ENCODE peak calls at places on chromosomes 4 and X, in four cellular contexts. D is foreskin fibroblast; H is T-helper 2 cell; L is stimulated activated CD4-positive, alpha-beta T cell treated with anti-CD3 and anti-CD28 coated beads, Interleukin-4, amount 100 ng/mL, for 4 hours. K is an unnamed sample.

GRCh38 chr4:65592089-65592488 is 78.2 kb downstream of the EPHA5 start:
- DNase-seq in D (no peak), H (no peak), L (no peak), K (no peak)

GRCh38 chrX:39648548-39649254 is 449.1 kb downstream of the BCOR start:
- DNase-seq in D (no peak), L (no peak), H (no peak), K (no peak)

GRCh38 chr4:99190336-99190735 is 28.7 kb downstream of the ADH6 start:
- DNase-seq in H (no peak), D (no peak), L (no peak), K (no peak)

GRCh38 chr4:48078862-48079655 is 55.0 kb downstream of the TXK start:
- DNase-seq in D (no peak), H (no peak), L (no peak), K (no peak)

GRCh38 chr4:41305486-41305885 is 48.8 kb downstream of the UCHL1 start:
- DNase-seq in L (no peak), H (no peak), D (no peak), K (no peak)

GRCh38 chr4:2007804-2008670 is 737 bp downstream of the NELFA start:
- DNase-seq in L (no peak), D (no peak), H (no peak), K (no peak)

GRCh38 chr4:110543577-110543976 is 67.6 kb downstream of the ENPEP start:
- DNase-seq in L (no peak), H (no peak), D (no peak), K (peak)

GRCh38 chr4:74365761-74366160 is 816 bp downstream of the EREG start:
- DNase-seq in D (no peak), H (no peak), L (no peak), K (no peak)

GRCh38 chr4:174256277-174256713 is 27.2 kb downstream of the FBXO8 start:
- DNase-seq in D (peak), L (no peak), H (no peak), K (peak)

GRCh38 chr4:95050980-95051688 is 293.4 kb downstream of the BMPR1B start:
- DNase-seq in L (no peak), D (no peak), H (no peak), K (no peak)

GRCh38 chr4:10173039-10173753 is 56.6 kb upstream of the WDR1 start:
- DNase-seq in L (no peak), H (no peak), D (no peak), K (no peak)

GRCh38 chrX:81779701-81780100 is 577.8 kb downstream of the SH3BGRL start:
- DNase-seq in L (no peak), D (no peak), H (no peak), K (no peak)

GRCh38 chr4:170089743-170090666 is at the start of gene AADAT:
- DNase-seq in L (no peak), D (peak), H (no peak), K (peak)

GRCh38 chrX:19647731-19648588 is 132.7 kb upstream of the MAP3K15 start:
- DNase-seq in H (no peak), D (no peak), L (no peak), K (no peak)

GRCh38 chrX:119374736-119375135 is 24.4 kb upstream of the SLC25A43 start:
- DNase-seq in L (no peak), H (no peak), D (peak), K (peak)

GRCh38 chrX:75642811-75643361 is 120.0 kb upstream of the ZDHHC15 start:
- DNase-seq in D (no peak), H (no peak), L (no peak), K (no peak)

GRCh38 chr4:3713346-3713745 is 52.8 kb upstream of the ADRA2C start:
- DNase-seq in H (no peak), L (no peak), D (no peak), K (no peak)

GRCh38 chr4:123398803-123399637 is 2.4 kb downstream of the SPRY1 start:
- DNase-seq in L (peak), D (peak), H (peak), K (peak)

GRCh38 chr4:41796545-41797210 is 48.2 kb upstream of the PHOX2B start:
- DNase-seq in L (no peak), H (no peak), D (no peak), K (no peak)

GRCh38 chr4:169345207-169345788 is 74.5 kb upstream of the SH3RF1 start:
- DNase-seq in D (peak), H (no peak), L (no peak), K (peak)

GRCh38 chrX:13764284-13764683 is 29.7 kb downstream of the OFD1 start:
- DNase-seq in D (no peak), L (no peak), H (no peak), K (no peak)

GRCh38 chrX:23904096-23904495 is 3.6 kb downstream of the APOO start:
- DNase-seq in H (no peak), L (no peak), D (no peak), K (no peak)

GRCh38 chrX:133527415-133527814 is 112.1 kb upstream of the GPC4 start:
- DNase-seq in L (no peak), H (no peak), D (no peak), K (no peak)

GRCh38 chr4:102036619-102037376 is 246.3 kb downstream of the BANK1 start:
- DNase-seq in L (no peak), D (peak), H (no peak), K (peak)

GRCh38 chrX:42869659-42870476 is 91.9 kb upstream of the PPP1R2C start:
- DNase-seq in D (no peak), L (no peak), H (no peak), K (no peak)

GRCh38 chr4:163895369-163896005 is 401.0 kb downstream of the TMA16 start:
- DNase-seq in L (no peak), H (no peak), D (no peak), K (no peak)

GRCh38 chr4:105712766-105713165 is 4.2 kb downstream of the GSTCD start:
- DNase-seq in L (no peak), D (no peak), H (no peak), K (peak)

GRCh38 chrX:24846551-24847170 is 152.9 kb downstream of the POLA1 start:
- DNase-seq in D (peak), H (no peak), L (no peak), K (no peak)

GRCh38 chr4:147546341-147546740 is 65.4 kb downstream of the EDNRA start:
- DNase-seq in D (peak), L (no peak), H (no peak), K (peak)

GRCh38 chr4:39256436-39256835 is 74.1 kb downstream of the WDR19 start:
- DNase-seq in H (no peak), L (no peak), D (peak), K (no peak)

K was measured in HCEC 1CT.